ENCODE peak calls at places on chromosomes 7 and 10, in four cellular contexts. One of them, this sample, is unnamed.

GRCh38 chr10:61411651-61412050 is 41.5 kb downstream of the TMEM26 start:
- DNase-seq in endothelial cell: no peak
- DNase-seq in OCI-LY7: no peak
- DNase-seq in RWPE1: no peak
- DNase-seq in this sample: no peak

GRCh38 chr10:2575460-2575859 is 491.9 kb upstream of the PFKP start:
- DNase-seq in endothelial cell: no peak
- DNase-seq in OCI-LY7: no peak
- DNase-seq in RWPE1: no peak
- DNase-seq in this sample: no peak

GRCh38 chr10:77666821-77667220 is 29.2 kb upstream of the KCNMA1 start:
- DNase-seq in endothelial cell: no peak
- DNase-seq in OCI-LY7: no peak
- DNase-seq in RWPE1: no peak
- DNase-seq in this sample: no peak

GRCh38 chr10:110429301-110429700 is 68.4 kb upstream of the DUSP5 start:
- DNase-seq in endothelial cell: no peak
- DNase-seq in OCI-LY7: no peak
- DNase-seq in RWPE1: peak; percentile 49
- DNase-seq in this sample: no peak

GRCh38 chr10:16509996-16510395 is 11.7 kb downstream of the C1QL3 start:
- DNase-seq in endothelial cell: no peak
- DNase-seq in OCI-LY7: no peak
- DNase-seq in RWPE1: no peak
- DNase-seq in this sample: no peak

GRCh38 chr10:15172306-15172840 is 3.9 kb upstream of the NMT2 start:
- DNase-seq in endothelial cell: no peak
- DNase-seq in OCI-LY7: no peak
- DNase-seq in RWPE1: peak; percentile 59
- DNase-seq in this sample: peak; percentile 13

GRCh38 chr10:17562572-17562971 is 54.6 kb downstream of the HACD1 start:
- DNase-seq in endothelial cell: no peak
- DNase-seq in OCI-LY7: no peak
- DNase-seq in RWPE1: no peak
- DNase-seq in this sample: no peak

GRCh38 chr10:5683065-5683464 is 1.6 kb upstream of the TASOR2 start:
- DNase-seq in endothelial cell: no peak
- DNase-seq in OCI-LY7: no peak
- DNase-seq in RWPE1: no peak
- DNase-seq in this sample: no peak

GRCh38 chr10:68364101-68364886 is 31.6 kb upstream of the PBLD start:
- DNase-seq in endothelial cell: no peak
- DNase-seq in OCI-LY7: no peak
- DNase-seq in RWPE1: no peak
- DNase-seq in this sample: no peak

GRCh38 chr10:95531041-95531809 is 29.9 kb downstream of the SORBS1 start:
- DNase-seq in endothelial cell: no peak
- DNase-seq in OCI-LY7: no peak
- DNase-seq in RWPE1: no peak
- DNase-seq in this sample: no peak

GRCh38 chr10:124262249-124262865 is 156.4 kb downstream of the OAT start:
- DNase-seq in endothelial cell: no peak
- DNase-seq in OCI-LY7: peak; percentile 33
- DNase-seq in RWPE1: no peak
- DNase-seq in this sample: no peak

GRCh38 chr7:158273138-158273651 is 314.4 kb downstream of the PTPRN2 start:
- DNase-seq in endothelial cell: no peak
- DNase-seq in OCI-LY7: no peak
- DNase-seq in RWPE1: no peak
- DNase-seq in this sample: no peak

GRCh38 chr10:14062528-14063260 is 268.0 kb downstream of the FRMD4A start:
- DNase-seq in endothelial cell: no peak
- DNase-seq in OCI-LY7: no peak
- DNase-seq in RWPE1: no peak
- DNase-seq in this sample: no peak

GRCh38 chr7:18086165-18087030 is 58.8 kb upstream of the PRPS1L1 start:
- DNase-seq in endothelial cell: peak; percentile 17
- DNase-seq in OCI-LY7: no peak
- DNase-seq in RWPE1: peak; percentile 30
- DNase-seq in this sample: peak; percentile 37

GRCh38 chr10:1152386-1153252 is 96.4 kb downstream of the WDR37 start:
- DNase-seq in endothelial cell: no peak
- DNase-seq in OCI-LY7: no peak
- DNase-seq in RWPE1: no peak
- DNase-seq in this sample: no peak

GRCh38 chr7:126411821-126412383 is 840.8 kb downstream of the GRM8 start:
- DNase-seq in endothelial cell: no peak
- DNase-seq in OCI-LY7: no peak
- DNase-seq in RWPE1: no peak
- DNase-seq in this sample: no peak

GRCh38 chr7:121392277-121393004 is 3.7 kb downstream of the FAM3C start:
- DNase-seq in endothelial cell: no peak
- DNase-seq in OCI-LY7: no peak
- DNase-seq in RWPE1: no peak
- DNase-seq in this sample: no peak

This sample was measured in NCI-H2171.